ENCODE peak calls at places on chromosomes 12 and 14, in four cellular contexts. O, T, D and N are unnamed samples. For H3K4me1, the result is how much of the 10 kb centered on the place peaks cover.

GRCh38 chr14:20409226-20409625 is 4.1 kb downstream of the TEP1 start:
- DNase-seq in O (no peak), T (no peak), D (no peak), N (no peak)

GRCh38 chr12:7374423-7375144 is 69.4 kb downstream of the CD163L1 start:
- DNase-seq in O (peak), T (peak), D (peak), N (peak)

GRCh38 chr12:22709292-22709691 is 84.3 kb downstream of the ETNK1 start:
- DNase-seq in O (peak), T (peak), D (peak), N (no peak)

GRCh38 chr12:18141583-18141982 is 51.6 kb upstream of the RERGL start:
- DNase-seq in O (no peak), T (no peak), D (no peak), N (no peak)

GRCh38 chr12:72272731-72273498 is 745 bp downstream of the TRHDE start:
- DNase-seq in O (no peak), T (no peak), D (no peak), N (no peak)

GRCh38 chr12:76260390-76260748 is 87.8 kb downstream of the BBS10 start:
- DNase-seq in O (no peak), T (no peak), D (no peak), N (no peak)

GRCh38 chr12:116400671-116401357 is 123.3 kb upstream of the MED13L start:
- DNase-seq in O (no peak), T (no peak), D (no peak), N (no peak)

GRCh38 chr12:11580125-11580751 is 69.2 kb upstream of the ETV6 start:
- DNase-seq in O (no peak), T (no peak), D (no peak), N (no peak)

GRCh38 chr14:96584199-96584906 is 82.2 kb downstream of the PAPOLA start:
- DNase-seq in O (peak), T (peak), D (peak), N (peak)

GRCh38 chr14:61420326-61420725 is 98.9 kb downstream of the PRKCH start:
- DNase-seq in O (no peak), T (no peak), D (peak), N (no peak)

GRCh38 chr14:54658836-54659235 is 91.9 kb downstream of the SAMD4A start:
- DNase-seq in O (no peak), T (no peak), D (no peak), N (no peak)

GRCh38 chr12:132489078-132489601 is 811 bp upstream of the FBRSL1 start:
- DNase-seq in O (no peak), T (no peak), D (no peak), N (no peak)

GRCh38 chr12:14885718-14886201 is at the start of gene MGP:
- DNase-seq in O (no peak), T (no peak), D (no peak), N (no peak)

GRCh38 chr12:59874781-59875180 is 279.0 kb downstream of the SLC16A7 start:
- DNase-seq in O (no peak), T (no peak), D (no peak), N (no peak)

GRCh38 chr12:88977115-88977514 is 375.2 kb downstream of the DUSP6 start:
- DNase-seq in O (no peak), T (no peak), D (no peak), N (no peak)

GRCh38 chr12:5988659-5989116 is 43.6 kb upstream of the ANO2 start:
- DNase-seq in O (peak), T (peak), D (peak), N (peak)

GRCh38 chr14:90483551-90483950 is 86.7 kb downstream of the CALM1 start:
- DNase-seq in O (no peak), T (no peak), D (no peak), N (no peak)

GRCh38 chr12:32454075-32454474 is 54.7 kb downstream of the FGD4 start:
- DNase-seq in O (no peak), T (no peak), D (peak), N (no peak)

GRCh38 chr12:32450768-32451167 is 51.4 kb downstream of the FGD4 start:
- DNase-seq in O (no peak), T (no peak), D (no peak), N (no peak)

GRCh38 chr12:32454866-32455265 is 55.5 kb downstream of the FGD4 start:
- DNase-seq in O (no peak), T (no peak), D (no peak), N (no peak)

GRCh38 chr12:32450363-32450762 is 51.0 kb downstream of the FGD4 start:
- DNase-seq in O (no peak), T (no peak), D (no peak), N (no peak)

GRCh38 chr12:32451816-32452215 is 52.5 kb downstream of the FGD4 start:
- DNase-seq in O (no peak), T (no peak), D (no peak), N (no peak)
- H3K4me1 ChIP-seq in O (under half), T (under half), D (under half), N (under half)

GRCh38 chr12:43550831-43551270 is 1.2 kb downstream of the ADAMTS20 start:
- DNase-seq in O (no peak), T (no peak), D (no peak), N (no peak)

GRCh38 chr12:43556057-43556456 is 4.1 kb upstream of the ADAMTS20 start:
- DNase-seq in O (no peak), T (no peak), D (no peak), N (no peak)

GRCh38 chr12:43551971-43552559 is at the start of gene ADAMTS20:
- DNase-seq in O (no peak), T (no peak), D (no peak), N (no peak)

GRCh38 chr12:43551271-43551970 is 582 bp downstream of the ADAMTS20 start:
- DNase-seq in O (no peak), T (no peak), D (no peak), N (no peak)
- TF ChIP-seq TCF7L2 in O (no peak), T (no peak), D (no peak), N (no peak)

GRCh38 chr14:58244556-58245387 is at the start of gene PSMA3:
- DNase-seq in O (peak), T (peak), D (peak), N (peak)
- TF ChIP-seq CTCF in O (no peak), T (no peak), D (no peak), N (no peak)

DNA sequence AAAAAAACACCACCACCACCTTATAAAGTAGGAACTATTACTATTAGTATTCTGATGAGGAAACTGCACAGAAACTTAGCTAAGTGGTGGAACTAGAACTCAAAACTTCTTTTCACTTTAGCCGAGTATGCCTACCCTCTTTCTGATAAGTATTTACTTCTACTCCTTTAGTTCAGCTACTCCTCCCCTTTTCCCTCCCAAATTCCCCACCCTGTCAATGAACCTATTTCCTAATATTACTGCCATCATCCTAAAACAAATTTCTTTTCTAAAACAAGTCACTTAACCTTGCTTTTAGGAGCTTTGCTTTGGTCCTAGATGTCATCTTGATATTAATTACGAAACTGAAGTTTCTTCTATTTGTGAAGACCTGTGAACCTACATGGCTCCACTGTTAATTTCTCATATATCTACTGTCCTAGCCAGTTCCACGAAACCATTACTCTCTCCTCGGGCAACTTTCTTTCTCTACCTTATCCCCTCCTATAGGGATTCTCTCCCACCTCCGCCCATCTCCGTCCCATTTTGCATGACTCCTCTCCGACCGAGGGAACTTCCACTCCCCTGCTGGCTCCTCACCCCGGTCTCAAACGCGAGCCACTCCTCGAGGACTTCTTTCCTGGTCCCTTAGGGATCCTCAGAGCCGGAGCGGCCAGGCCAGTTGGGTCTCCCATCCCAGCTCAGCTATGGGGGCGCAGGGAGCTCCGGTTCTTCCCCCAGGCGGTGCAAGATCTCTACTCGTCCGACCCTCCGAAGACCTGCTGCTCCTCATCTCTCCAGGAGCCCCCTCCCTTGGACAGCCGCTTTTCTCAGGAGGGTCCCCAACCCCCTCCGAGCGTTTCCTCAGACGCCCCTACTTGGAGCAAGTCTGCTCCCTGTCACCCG is 1.1 kb downstream of the NUMB start:
- DNase-seq in O (peak), T (no peak), D (no peak), N (no peak)
- H3K4me1 ChIP-seq in O (under half), T (half or more), D (under half), N (under half)

DNA sequence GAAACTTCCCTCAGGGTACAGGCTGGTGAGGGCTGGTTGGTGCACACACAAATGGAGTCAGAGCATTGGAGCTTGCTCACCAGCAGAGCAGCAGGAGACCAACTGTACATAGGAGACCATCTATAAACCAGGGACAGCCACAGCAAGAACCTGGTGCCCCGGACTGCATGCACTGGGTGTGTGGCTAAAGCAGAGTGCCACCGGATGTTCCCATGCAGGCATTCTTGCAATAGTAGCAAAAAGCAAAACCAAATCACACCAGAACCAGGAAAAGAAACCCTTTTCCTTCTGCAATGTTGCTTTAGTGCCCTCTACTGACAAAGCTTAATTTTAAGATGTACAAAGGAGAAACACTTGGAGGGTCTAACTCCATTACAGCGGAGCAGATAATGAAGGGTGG is 136.3 kb downstream of the MDGA2 start:
- DNase-seq in O (no peak), T (peak), D (no peak), N (no peak)
- TF ChIP-seq TCF7L2 in O (no peak), T (no peak), D (no peak), N (no peak)

DNA sequence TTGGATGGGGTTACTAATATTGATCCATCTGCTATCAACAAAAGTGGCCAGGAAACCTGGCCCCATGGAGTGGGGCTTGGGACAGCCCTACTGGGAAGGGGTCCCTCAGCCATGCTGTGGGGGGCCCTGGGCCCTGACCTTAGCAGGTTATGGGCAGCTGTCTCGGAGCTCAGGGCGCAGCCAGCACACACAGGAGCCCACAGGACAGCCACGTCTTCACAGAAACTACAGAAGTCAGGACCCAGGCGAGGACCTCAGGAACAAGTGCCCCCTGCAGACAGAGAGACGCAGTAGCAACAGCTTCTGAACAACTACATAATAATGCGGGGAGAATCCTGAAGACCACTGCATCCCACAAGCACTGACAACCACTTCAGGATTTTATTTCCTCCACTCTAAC is 11.9 kb upstream of the FKBP11 start:
- DNase-seq in O (peak), T (no peak), D (no peak), N (no peak)
- TF ChIP-seq CTCF in O (peak), T (peak), D (peak), N (no peak)

GRCh38 chr12:57842342-57843294 is 3.9 kb downstream of the CTDSP2 start:
- DNase-seq in O (peak), T (no peak), D (no peak), N (no peak)

GRCh38 chr12:57845478-57846284 is 848 bp downstream of the CTDSP2 start:
- DNase-seq in O (peak), T (peak), D (no peak), N (no peak)

GRCh38 chr12:57846285-57846576 is 298 bp downstream of the CTDSP2 start:
- DNase-seq in O (no peak), T (no peak), D (no peak), N (no peak)

GRCh38 chr12:57846577-57847319 is at the start of gene CTDSP2:
- DNase-seq in O (peak), T (peak), D (peak), N (peak)

GRCh38 chr12:57844725-57845477 is 1.6 kb downstream of the CTDSP2 start:
- DNase-seq in O (peak), T (peak), D (peak), N (no peak)
- H3K4me1 ChIP-seq in O (half or more), T (half or more), D (under half), N (under half)

DNA sequence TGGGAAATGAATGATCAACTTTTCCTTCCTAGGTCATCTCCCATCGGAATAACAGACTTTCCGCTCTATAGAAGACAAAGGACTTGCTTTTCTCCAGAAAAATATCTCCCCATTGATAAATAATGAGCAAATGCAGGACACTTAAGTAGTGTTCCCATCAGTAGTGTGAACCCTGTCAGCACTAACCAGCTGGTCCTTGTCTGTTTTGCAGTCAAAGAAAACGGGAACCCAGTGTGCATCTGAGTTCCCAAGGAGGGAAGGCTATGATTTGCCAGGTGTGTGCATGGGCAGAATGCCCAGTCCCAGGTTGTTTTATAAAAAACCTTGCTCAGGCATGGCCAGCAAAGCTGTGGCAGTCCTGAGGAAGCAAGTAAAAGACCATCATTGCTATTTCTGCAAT is 256.5 kb upstream of the HMGA2 start:
- DNase-seq in O (no peak), T (no peak), D (no peak), N (no peak)
- TF ChIP-seq TCF7L2 in O (no peak), T (no peak), D (no peak), N (no peak)

DNA sequence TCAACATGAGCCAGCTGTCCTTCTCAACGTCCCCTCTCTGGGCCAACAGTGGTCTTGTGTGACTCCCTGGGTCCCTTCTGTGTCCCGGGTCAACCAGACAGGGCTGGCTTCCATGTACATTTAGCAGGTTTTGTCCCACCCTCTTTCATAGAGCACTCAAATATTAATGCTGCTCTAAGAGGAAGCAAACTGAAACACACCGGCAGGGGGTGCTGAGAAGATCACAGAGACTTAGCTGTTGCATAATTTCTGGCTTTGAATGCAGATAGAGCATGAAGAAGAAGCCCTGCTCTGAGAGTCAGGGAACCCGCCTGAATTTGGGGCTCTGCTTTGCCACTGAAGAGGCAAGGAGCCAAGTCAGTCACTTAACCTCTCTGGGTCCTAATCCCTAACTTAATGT is 138.7 kb downstream of the ESRRB start:
- DNase-seq in O (peak), T (peak), D (peak), N (no peak)
- TF ChIP-seq CTCF in O (peak), T (peak), D (peak), N (peak)